ENCODE peak calls at places on chromosomes 16 and 17, in six cellular contexts. C is SK-N-SH, O is HCT116, Q is GM23248, A is MM.1S, W is Karpas-422. T is an unnamed sample. For H3K4me1 and H3K9me2, the result is how much of the 10 kb centered on the place peaks cover.

GRCh38 chr16:70396209-70396904 is 42.5 kb downstream of the ST3GAL2 start:
- DNase-seq in C (peak), O (no peak), Q (peak), A (peak), W (peak), T (no peak)

GRCh38 chr16:592518-593306 is 2.8 kb downstream of the RAB40C start:
- DNase-seq in C (no peak), O (no peak), Q (peak), A (no peak), W (no peak), T (no peak)

GRCh38 chr17:75832164-75832651 is 12.0 kb downstream of the UNC13D start:
- DNase-seq in C (no peak), O (no peak), Q (peak), A (no peak), W (no peak), T (peak)

GRCh38 chr16:53737563-53737962 is 33.6 kb downstream of the FTO start:
- DNase-seq in C (no peak), O (no peak), Q (no peak), A (no peak), W (peak), T (no peak)

GRCh38 chr16:83932304-83932703 is 20.7 kb upstream of the OSGIN1 start:
- DNase-seq in C (no peak), O (no peak), Q (no peak), A (no peak), W (no peak), T (no peak)

GRCh38 chr16:49563666-49564065 is 190.1 kb downstream of the C16orf78 start:
- DNase-seq in C (no peak), O (no peak), Q (peak), A (no peak), W (no peak), T (no peak)

GRCh38 chr17:4549781-4550533 is 5.2 kb downstream of the MYBBP1A start:
- DNase-seq in C (no peak), O (no peak), Q (no peak), A (no peak), W (no peak), T (no peak)

GRCh38 chr17:39225974-39226683 is 384 bp upstream of the STAC2 start:
- DNase-seq in C (peak), O (no peak), Q (peak), A (no peak), W (no peak), T (no peak)

GRCh38 chr16:54077412-54077821 is 209.2 kb downstream of the IRX3 start:
- DNase-seq in C (no peak), O (no peak), Q (peak), A (no peak), W (no peak), T (peak)

GRCh38 chr17:46878055-46878454 is 26.7 kb downstream of the WNT9B start:
- DNase-seq in C (no peak), O (no peak), Q (no peak), A (no peak), W (no peak), T (no peak)

GRCh38 chr16:4212934-4213296 is 29.0 kb downstream of the SRL start:
- DNase-seq in C (no peak), O (peak), Q (peak), A (no peak), W (no peak), T (no peak)

GRCh38 chr17:11404431-11404830 is 163.4 kb downstream of the SHISA6 start:
- DNase-seq in C (no peak), O (no peak), Q (no peak), A (no peak), W (no peak), T (peak)

GRCh38 chr17:76202516-76202915 is 37.8 kb downstream of the RNF157 start:
- DNase-seq in C (no peak), O (no peak), Q (peak), A (no peak), W (no peak), T (no peak)

GRCh38 chr17:69103557-69104233 is 38.0 kb downstream of the ABCA6 start:
- DNase-seq in C (no peak), O (no peak), Q (no peak), A (no peak), W (no peak), T (no peak)

GRCh38 chr17:78263063-78263735 is 31.8 kb downstream of the TMEM235 start:
- DNase-seq in C (peak), O (no peak), Q (no peak), A (no peak), W (no peak), T (no peak)

GRCh38 chr17:31508310-31509094 is 117.0 kb downstream of the RAB11FIP4 start:
- DNase-seq in C (no peak), O (no peak), Q (peak), A (peak), W (peak), T (no peak)

GRCh38 chr16:84362410-84362809 is 5.9 kb upstream of the ATP2C2 start:
- DNase-seq in C (no peak), O (no peak), Q (no peak), A (no peak), W (no peak), T (peak)

GRCh38 chr16:11312718-11313492 is 31.8 kb upstream of the PRM1 start:
- DNase-seq in C (no peak), O (peak), Q (peak), A (peak), W (no peak), T (peak)
- H3K4me1 ChIP-seq in C (under half), O (under half), Q (under half), A (under half), W (under half), T (under half)

GRCh38 chr16:88651276-88651988 is 579 bp upstream of the CYBA start:
- DNase-seq in C (peak), O (peak), Q (no peak), A (peak), W (peak), T (no peak)

GRCh38 chr16:88649924-88650748 is 717 bp downstream of the CYBA start:
- DNase-seq in C (peak), O (no peak), Q (peak), A (peak), W (peak), T (no peak)

GRCh38 chr16:88647178-88648070 is 3.4 kb downstream of the CYBA start:
- DNase-seq in C (no peak), O (no peak), Q (no peak), A (no peak), W (no peak), T (no peak)

GRCh38 chr16:88650749-88651275 is at the start of gene CYBA:
- DNase-seq in C (peak), O (peak), Q (peak), A (peak), W (peak), T (no peak)

DNA sequence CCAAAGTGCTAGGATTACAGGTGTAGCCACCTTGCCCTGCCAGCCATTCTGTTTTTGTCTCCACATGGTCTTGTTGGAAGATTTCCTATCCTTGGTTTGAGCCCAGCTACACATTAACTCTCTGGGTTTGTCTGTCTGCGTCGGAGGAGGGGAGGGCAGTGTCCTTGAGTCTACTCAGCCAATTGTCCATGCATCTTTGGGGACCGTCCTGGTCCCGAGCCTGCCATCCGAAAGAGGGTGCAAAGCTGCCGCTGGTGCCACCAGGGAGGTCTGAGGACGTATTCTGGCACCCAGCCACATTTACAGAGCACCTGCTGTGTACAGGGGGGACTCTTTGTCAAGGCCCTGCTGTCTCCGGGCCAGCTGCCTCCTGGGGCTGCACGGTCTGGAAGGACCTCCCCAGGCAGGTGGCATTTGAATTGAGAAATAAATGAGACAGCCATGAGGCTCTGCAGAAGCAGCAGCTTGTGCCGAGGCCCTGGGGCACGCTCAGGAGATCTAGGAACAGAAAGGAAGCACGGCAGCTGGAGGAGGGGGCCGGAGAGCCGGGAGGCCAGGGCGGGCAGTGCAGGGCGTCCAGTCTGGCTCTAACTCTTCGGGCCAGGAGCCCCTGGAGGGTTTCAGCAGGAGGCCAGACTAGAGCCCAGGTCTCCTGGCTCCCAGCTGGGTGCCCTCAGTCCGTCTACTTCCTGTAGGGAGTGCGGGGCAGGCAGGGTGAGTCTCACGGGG is 1.5 kb downstream of the CYBA start:
- DNase-seq in C (no peak), O (no peak), Q (no peak), A (no peak), W (no peak), T (no peak)
- H3K9ac ChIP-seq in C (no peak), O (peak), Q (no peak), A (peak), W (peak), T (no peak)

DNA sequence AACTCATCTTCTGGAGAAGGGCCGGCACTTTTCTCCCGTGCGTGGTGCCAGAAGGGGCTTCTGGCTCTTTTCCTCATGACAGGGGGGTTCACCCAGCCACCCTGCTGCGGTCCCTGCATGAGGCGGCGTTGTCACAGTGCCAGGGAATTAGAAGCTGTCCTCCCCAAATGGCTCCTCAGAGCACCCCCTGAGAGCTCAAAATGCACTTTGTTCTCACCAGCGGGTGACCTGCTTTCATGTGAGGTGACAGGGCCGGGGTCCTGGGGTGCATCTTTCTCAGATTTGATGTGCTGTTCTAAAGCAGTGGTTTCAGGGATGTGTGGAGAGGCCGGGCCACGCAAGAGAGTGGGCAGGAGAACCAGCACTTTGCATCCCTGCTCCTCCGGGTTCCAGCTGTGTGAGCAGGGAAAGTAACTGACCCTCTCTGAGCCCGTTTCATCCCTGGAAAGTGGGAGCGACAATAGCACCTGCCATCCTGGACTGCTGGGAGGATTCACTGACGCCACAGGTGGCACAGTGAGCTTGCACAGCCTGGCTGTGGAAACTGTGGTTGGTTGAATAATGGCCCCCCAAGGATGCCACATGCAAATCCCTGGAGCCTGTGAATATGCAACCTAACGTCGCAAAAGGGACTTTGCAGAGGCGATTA is 94.0 kb downstream of the FOXL1 start:
- DNase-seq in C (no peak), O (no peak), Q (no peak), A (no peak), W (no peak), T (no peak)
- H3K9me2 ChIP-seq in C (under half), O (under half), Q (under half), A (under half), W (under half), T (under half)

DNA sequence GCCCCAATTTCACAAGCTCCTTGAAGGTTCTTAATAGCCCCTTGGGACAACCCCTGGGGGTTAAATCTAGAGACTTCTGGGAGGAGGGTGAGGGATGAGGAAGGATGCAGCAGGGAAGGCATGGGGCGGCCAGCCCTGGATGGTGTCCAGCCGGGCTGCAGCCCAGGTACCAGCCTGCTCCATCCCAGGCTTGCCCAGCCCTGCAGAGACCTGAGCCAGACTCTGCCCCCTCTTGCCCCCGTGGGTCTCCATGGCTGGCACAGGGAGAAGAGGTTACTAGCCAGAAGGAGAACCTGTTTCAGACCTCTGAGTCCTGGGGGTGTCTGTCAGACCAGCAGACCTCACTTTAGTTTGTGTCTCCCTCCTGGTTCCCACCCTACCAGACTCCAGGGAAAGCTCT is 8.5 kb downstream of the NHERF1 start:
- DNase-seq in C (no peak), O (no peak), Q (no peak), A (no peak), W (no peak), T (no peak)
- H3K4me1 ChIP-seq in C (under half), O (half or more), Q (under half), A (half or more), W (under half), T (under half)

DNA sequence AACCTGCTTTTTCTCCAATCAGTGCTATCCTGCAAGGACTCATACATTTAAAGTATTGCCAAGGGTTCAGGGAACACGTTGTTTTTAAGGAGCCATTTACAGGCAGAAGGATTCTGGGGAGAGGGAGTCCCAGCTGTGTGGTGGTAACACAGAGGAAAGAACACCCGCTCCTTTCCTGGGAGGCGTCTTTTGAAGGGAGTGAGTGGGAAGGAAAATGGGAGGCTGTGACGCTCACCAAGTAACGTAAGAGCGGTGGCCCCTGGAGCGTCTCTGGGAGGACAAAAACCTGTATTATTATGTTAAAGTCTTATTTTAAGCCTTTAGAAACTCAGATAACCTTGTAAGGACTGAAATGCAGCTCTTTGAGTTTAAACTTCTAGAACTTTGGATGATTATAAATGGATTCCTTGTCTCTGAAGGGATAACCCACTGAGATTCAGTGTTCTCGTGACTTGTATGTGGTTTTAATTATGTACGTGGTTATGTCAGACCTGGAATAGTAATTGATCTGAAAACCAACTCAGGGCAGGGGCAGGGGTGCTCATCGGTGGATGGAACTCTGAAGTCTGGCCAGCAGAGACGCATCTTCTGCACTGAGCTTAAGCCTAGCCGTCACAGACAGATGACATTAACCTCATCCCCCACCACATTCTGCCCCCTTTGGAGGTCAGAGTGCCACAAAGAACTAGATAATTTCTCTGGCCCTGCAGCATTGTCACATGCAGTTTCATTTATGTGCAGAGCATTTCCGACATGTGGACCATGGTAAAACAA is 41.9 kb upstream of the SLC12A3 start:
- DNase-seq in C (no peak), O (no peak), Q (no peak), A (no peak), W (no peak), T (no peak)
- H3K9ac ChIP-seq in C (no peak), O (no peak), Q (no peak), A (no peak), W (no peak), T (no peak)